ENCODE peak calls at places on chromosomes 12 and 14, in ten cellular contexts. T, L, F, Z, Q, P, V, S, N and B are unnamed samples.

GRCh38 chr12:114241973-114242434 is 163.9 kb downstream of the TBX5 start:
- DNase-seq in T (no peak), L (no peak), F (no peak), Z (no peak), Q (peak), P (no peak), V (no peak), S (peak), N (no peak), B (no peak)

GRCh38 chr14:100332797-100333196 is 9.7 kb downstream of the SLC25A47 start:
- DNase-seq in T (no peak), L (no peak), F (no peak), Z (no peak), Q (no peak), P (no peak), V (no peak), S (no peak), N (no peak), B (no peak)

GRCh38 chr12:91355150-91356006 is 172.8 kb upstream of the DCN start:
- DNase-seq in T (no peak), L (no peak), F (peak), Z (no peak), Q (peak), P (peak), V (peak), S (peak), N (peak), B (peak)

GRCh38 chr12:109261087-109261486 is 48.0 kb downstream of the FOXN4 start:
- DNase-seq in T (no peak), L (no peak), F (no peak), Z (no peak), Q (no peak), P (no peak), V (no peak), S (no peak), N (no peak), B (no peak)

GRCh38 chr12:94536040-94536965 is 76.6 kb upstream of the CEP83 start:
- DNase-seq in T (no peak), L (no peak), F (no peak), Z (no peak), Q (no peak), P (no peak), V (no peak), S (no peak), N (no peak), B (no peak)

GRCh38 chr14:21219561-21220111 is 49.6 kb downstream of the HNRNPC start:
- DNase-seq in T (no peak), L (no peak), F (no peak), Z (no peak), Q (no peak), P (peak), V (no peak), S (no peak), N (no peak), B (no peak)

GRCh38 chr12:6277982-6278438 is 32.5 kb upstream of the PLEKHG6 start:
- DNase-seq in T (no peak), L (no peak), F (no peak), Z (no peak), Q (peak), P (no peak), V (no peak), S (peak), N (peak), B (no peak)

GRCh38 chr14:39267592-39268112 is 33.9 kb downstream of the MIA2 start:
- DNase-seq in T (no peak), L (no peak), F (no peak), Z (no peak), Q (peak), P (peak), V (no peak), S (no peak), N (no peak), B (no peak)

GRCh38 chr12:119153477-119154434 is 25.0 kb upstream of the HSPB8 start:
- DNase-seq in T (no peak), L (no peak), F (peak), Z (no peak), Q (peak), P (no peak), V (no peak), S (peak), N (peak), B (no peak)

GRCh38 chr12:59645242-59645641 is 49.4 kb downstream of the SLC16A7 start:
- DNase-seq in T (no peak), L (no peak), F (no peak), Z (no peak), Q (no peak), P (no peak), V (no peak), S (no peak), N (no peak), B (no peak)

GRCh38 chr14:95500772-95501401 is 15.6 kb downstream of the SYNE3 start:
- DNase-seq in T (no peak), L (no peak), F (peak), Z (no peak), Q (peak), P (peak), V (peak), S (peak), N (no peak), B (peak)

GRCh38 chr12:12704593-12705230 is 8.7 kb upstream of the GPR19 start:
- DNase-seq in T (peak), L (peak), F (peak), Z (peak), Q (peak), P (peak), V (peak), S (peak), N (peak), B (peak)

GRCh38 chr12:6942331-6942665 is 1.3 kb upstream of the RNU7-1 start:
- DNase-seq in T (no peak), L (no peak), F (no peak), Z (no peak), Q (no peak), P (no peak), V (no peak), S (no peak), N (peak), B (no peak)

GRCh38 chr12:92927436-92928116 is 1.5 kb downstream of the EEA1 start:
- DNase-seq in T (no peak), L (peak), F (no peak), Z (no peak), Q (peak), P (peak), V (peak), S (peak), N (no peak), B (no peak)

GRCh38 chr14:26531894-26532293 is 65.9 kb downstream of the NOVA1 start:
- DNase-seq in T (no peak), L (no peak), F (no peak), Z (no peak), Q (peak), P (peak), V (peak), S (peak), N (no peak), B (no peak)

GRCh38 chr12:95700316-95700785 is 90.2 kb downstream of the NTN4 start:
- DNase-seq in T (no peak), L (peak), F (no peak), Z (no peak), Q (peak), P (peak), V (peak), S (peak), N (no peak), B (peak)

GRCh38 chr14:98633380-98633779 is 638.6 kb downstream of the BCL11B start:
- DNase-seq in T (no peak), L (no peak), F (no peak), Z (no peak), Q (no peak), P (no peak), V (no peak), S (no peak), N (no peak), B (no peak)

GRCh38 chr12:43306066-43306465 is 245.9 kb downstream of the ADAMTS20 start:
- DNase-seq in T (peak), L (peak), F (no peak), Z (no peak), Q (peak), P (peak), V (peak), S (peak), N (no peak), B (peak)

GRCh38 chr12:57603758-57604453 is 718 bp upstream of the DTX3 start:
- DNase-seq in T (peak), L (peak), F (peak), Z (no peak), Q (peak), P (peak), V (peak), S (no peak), N (peak), B (no peak)

GRCh38 chr14:34035177-34035933 is 84.5 kb upstream of the EGLN3 start:
- DNase-seq in T (peak), L (no peak), F (no peak), Z (no peak), Q (peak), P (peak), V (no peak), S (peak), N (no peak), B (no peak)

GRCh38 chr12:120529641-120530314 is 820 bp upstream of the COQ5 start:
- DNase-seq in T (no peak), L (no peak), F (no peak), Z (no peak), Q (peak), P (peak), V (peak), S (peak), N (no peak), B (no peak)

GRCh38 chr12:122865268-122866231 is 30.3 kb downstream of the HIP1R start:
- DNase-seq in T (no peak), L (no peak), F (no peak), Z (no peak), Q (peak), P (no peak), V (no peak), S (peak), N (peak), B (no peak)

GRCh38 chr12:67772276-67773169 is 124.0 kb downstream of the DYRK2 start:
- DNase-seq in T (no peak), L (no peak), F (no peak), Z (no peak), Q (no peak), P (peak), V (peak), S (peak), N (no peak), B (peak)

GRCh38 chr12:104334581-104334980 is 31.0 kb downstream of the EID3 start:
- DNase-seq in T (no peak), L (no peak), F (no peak), Z (no peak), Q (no peak), P (peak), V (no peak), S (no peak), N (no peak), B (no peak)

GRCh38 chr12:10503460-10503859 is 2.2 kb upstream of the EIF2S3B start:
- DNase-seq in T (no peak), L (no peak), F (no peak), Z (no peak), Q (no peak), P (no peak), V (no peak), S (no peak), N (no peak), B (no peak)

GRCh38 chr12:125573293-125573692 is 508.1 kb downstream of the AACS start:
- DNase-seq in T (no peak), L (no peak), F (no peak), Z (no peak), Q (no peak), P (no peak), V (no peak), S (no peak), N (no peak), B (no peak)

GRCh38 chr12:24172773-24173447 is 223.4 kb upstream of the SOX5 start:
- DNase-seq in T (no peak), L (no peak), F (no peak), Z (no peak), Q (no peak), P (no peak), V (no peak), S (no peak), N (no peak), B (no peak)

GRCh38 chr14:68723808-68724268 is 69.0 kb downstream of the ZFP36L1 start:
- DNase-seq in T (no peak), L (no peak), F (no peak), Z (no peak), Q (no peak), P (no peak), V (no peak), S (peak), N (no peak), B (no peak)

GRCh38 chr14:100365741-100366140 is 42.6 kb downstream of the SLC25A47 start:
- DNase-seq in T (no peak), L (no peak), F (no peak), Z (no peak), Q (no peak), P (no peak), V (no peak), S (no peak), N (no peak), B (no peak)

GRCh38 chr14:29098625-29099024 is 332.0 kb downstream of the FOXG1 start:
- DNase-seq in T (no peak), L (no peak), F (no peak), Z (no peak), Q (no peak), P (no peak), V (no peak), S (no peak), N (no peak), B (no peak)

GRCh38 chr12:3227076-3227975 is 150.1 kb downstream of the TSPAN9 start:
- DNase-seq in T (no peak), L (no peak), F (no peak), Z (no peak), Q (no peak), P (no peak), V (no peak), S (no peak), N (no peak), B (no peak)

GRCh38 chr14:53670701-53671100 is 285.9 kb downstream of the BMP4 start:
- DNase-seq in T (peak), L (peak), F (no peak), Z (no peak), Q (peak), P (peak), V (peak), S (peak), N (no peak), B (peak)

GRCh38 chr14:105914738-105915385 is 388.5 kb downstream of the TMEM121 start:
- DNase-seq in T (no peak), L (no peak), F (peak), Z (no peak), Q (no peak), P (no peak), V (no peak), S (no peak), N (no peak), B (no peak)

DNA sequence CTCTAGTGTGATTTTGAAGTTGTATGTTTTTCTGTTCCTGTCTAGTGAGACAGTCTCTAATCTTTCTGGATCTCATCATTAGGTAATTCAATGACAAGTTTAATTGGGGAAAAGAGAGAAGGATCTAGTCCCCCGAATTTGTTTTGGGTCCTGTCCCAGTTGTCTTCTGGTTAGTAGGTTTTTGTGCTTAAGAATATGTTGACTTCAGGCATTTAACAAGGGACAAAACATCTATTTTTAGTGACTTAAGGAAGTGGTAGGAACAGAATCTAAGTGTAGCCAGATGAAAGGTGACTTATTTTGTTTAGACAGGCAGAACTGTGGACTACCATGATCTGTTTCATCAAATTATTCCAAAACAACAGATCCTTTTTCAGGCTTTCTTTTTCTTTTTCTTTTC is 2.2 kb downstream of the GPATCH2L start:
- DNase-seq in T (no peak), L (no peak), F (no peak), Z (no peak), Q (no peak), P (no peak), V (no peak), S (no peak), N (no peak), B (no peak)
- H3K4me3 ChIP-seq in T (no peak), L (no peak), F (no peak), Z (peak), Q (peak), P (peak), V (no peak), S (no peak), N (no peak), B (no peak)

GRCh38 chr14:104589338-104590195 is 10.0 kb downstream of the C14orf180 start:
- DNase-seq in T (no peak), L (no peak), F (no peak), Z (no peak), Q (no peak), P (no peak), V (no peak), S (no peak), N (no peak), B (no peak)
- H3K4me3 ChIP-seq in T (no peak), L (no peak), F (no peak), Z (no peak), Q (no peak), P (no peak), V (no peak), S (no peak), N (no peak), B (no peak)

GRCh38 chr12:116599285-116600122 is 40.3 kb downstream of the MAP1LC3B2 start:
- DNase-seq in T (no peak), L (peak), F (peak), Z (peak), Q (peak), P (peak), V (peak), S (peak), N (peak), B (peak)

GRCh38 chr12:116601524-116601923 is 42.3 kb downstream of the MAP1LC3B2 start:
- DNase-seq in T (peak), L (no peak), F (no peak), Z (no peak), Q (peak), P (peak), V (peak), S (no peak), N (no peak), B (no peak)

GRCh38 chr12:116597886-116598285 is 38.7 kb downstream of the MAP1LC3B2 start:
- DNase-seq in T (no peak), L (no peak), F (no peak), Z (no peak), Q (peak), P (peak), V (no peak), S (no peak), N (no peak), B (no peak)

GRCh38 chr12:116600959-116601358 is 41.8 kb downstream of the MAP1LC3B2 start:
- DNase-seq in T (no peak), L (no peak), F (no peak), Z (no peak), Q (no peak), P (no peak), V (no peak), S (no peak), N (no peak), B (no peak)

GRCh38 chr12:116598341-116599284 is 39.4 kb downstream of the MAP1LC3B2 start:
- DNase-seq in T (no peak), L (no peak), F (no peak), Z (no peak), Q (peak), P (peak), V (no peak), S (no peak), N (peak), B (no peak)
- H3K4me3 ChIP-seq in T (no peak), L (no peak), F (peak), Z (no peak), Q (peak), P (peak), V (no peak), S (no peak), N (peak), B (no peak)

GRCh38 chr14:37021406-37021805 is 151.0 kb downstream of the SLC25A21 start:
- DNase-seq in T (no peak), L (no peak), F (no peak), Z (no peak), Q (no peak), P (no peak), V (no peak), S (no peak), N (no peak), B (no peak)
- H3K4me3 ChIP-seq in T (no peak), L (no peak), F (no peak), Z (no peak), Q (no peak), P (no peak), V (no peak), S (no peak), N (no peak), B (no peak)

DNA sequence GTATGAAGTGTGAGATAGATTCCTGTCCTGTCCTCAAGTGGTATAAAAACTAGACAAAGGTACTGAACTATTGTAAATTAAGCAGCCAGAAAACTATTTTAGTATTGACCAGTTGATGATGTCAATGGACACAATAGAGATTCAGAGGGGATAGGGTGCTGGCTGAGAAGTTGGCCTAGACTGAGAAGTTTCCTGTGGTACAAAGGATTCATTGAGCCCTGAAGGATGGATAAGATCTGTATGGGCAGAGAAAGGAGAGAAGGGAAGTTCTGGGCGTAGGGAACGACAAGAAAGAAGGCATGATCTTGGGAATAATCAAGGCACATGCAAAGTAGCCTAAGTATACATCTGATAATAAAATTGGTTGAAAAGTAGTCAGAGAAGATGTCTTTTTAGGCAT is 44.6 kb downstream of the DAD1 start:
- DNase-seq in T (no peak), L (no peak), F (no peak), Z (no peak), Q (no peak), P (no peak), V (no peak), S (no peak), N (no peak), B (no peak)
- H3K4me3 ChIP-seq in T (no peak), L (no peak), F (no peak), Z (peak), Q (no peak), P (no peak), V (no peak), S (no peak), N (no peak), B (no peak)

GRCh38 chr12:131862600-131862993 is 31.8 kb upstream of the ULK1 start:
- DNase-seq in T (no peak), L (no peak), F (no peak), Z (no peak), Q (no peak), P (no peak), V (no peak), S (no peak), N (no peak), B (no peak)

GRCh38 chr12:131861261-131862083 is 33.0 kb upstream of the ULK1 start:
- DNase-seq in T (no peak), L (no peak), F (no peak), Z (no peak), Q (no peak), P (no peak), V (no peak), S (no peak), N (peak), B (no peak)

GRCh38 chr12:131862994-131863710 is 31.3 kb upstream of the ULK1 start:
- DNase-seq in T (no peak), L (no peak), F (no peak), Z (no peak), Q (no peak), P (peak), V (peak), S (peak), N (peak), B (no peak)

GRCh38 chr12:131860472-131861260 is 32.5 kb downstream of the MMP17 start:
- DNase-seq in T (no peak), L (no peak), F (peak), Z (no peak), Q (peak), P (peak), V (peak), S (peak), N (peak), B (no peak)

DNA sequence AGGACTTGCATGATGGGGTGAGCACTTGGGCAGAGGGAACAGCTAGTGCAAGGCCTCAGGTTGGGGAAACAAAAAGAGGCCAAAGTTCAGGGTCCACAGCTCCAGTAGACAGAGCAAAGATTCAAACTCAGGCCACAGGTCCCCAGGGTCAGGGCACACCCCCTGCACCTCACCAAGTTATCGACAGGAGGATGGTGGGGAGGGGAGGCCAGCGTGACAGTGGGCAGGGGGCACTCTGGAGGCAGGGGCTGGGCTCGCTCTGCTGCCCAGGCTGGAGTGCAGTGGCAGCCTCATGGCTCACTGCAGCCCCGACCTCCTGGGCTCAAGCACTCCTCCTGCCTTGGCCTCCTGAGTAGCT is 32.4 kb upstream of the ULK1 start:
- DNase-seq in T (no peak), L (no peak), F (no peak), Z (no peak), Q (no peak), P (no peak), V (no peak), S (no peak), N (peak), B (no peak)
- H3K4me3 ChIP-seq in T (no peak), L (no peak), F (no peak), Z (no peak), Q (no peak), P (no peak), V (no peak), S (no peak), N (no peak), B (no peak)